ENCODE peak calls at places on chromosomes 2 and 18, in five cellular contexts. K is NCI-H2107, H is cardiac muscle cell, I is NCI-H2029, Q is NCI-H2081. B is an unnamed sample.

GRCh38 chr18:51370996-51371395 is 173.5 kb upstream of the MEX3C start:
- DNase-seq in I (no peak), H (no peak), Q (no peak), K (no peak), B (no peak)

GRCh38 chr2:55518846-55519167 is 711 bp upstream of the CFAP36 start:
- DNase-seq in I (no peak), H (peak), K (no peak), Q (peak), B (no peak)

GRCh38 chr2:118689874-118690273 is 157.6 kb downstream of the EN1 start:
- DNase-seq in H (no peak), Q (no peak), K (no peak), I (no peak), B (no peak)

GRCh38 chr2:84891355-84892010 is 10.6 kb upstream of the TRABD2A start:
- DNase-seq in K (no peak), Q (no peak), I (no peak), H (no peak), B (no peak)

GRCh38 chr2:22517141-22517540 is 867.8 kb upstream of the KLHL29 start:
- DNase-seq in K (no peak), Q (no peak), I (no peak), H (no peak), B (no peak)

GRCh38 chr18:76558881-76559667 is 64.0 kb upstream of the ZNF516 start:
- DNase-seq in I (no peak), K (no peak), Q (no peak), H (no peak), B (no peak)

GRCh38 chr2:117856415-117857210 is 42.1 kb downstream of the DDX18 start:
- DNase-seq in I (no peak), K (no peak), H (peak), Q (no peak), B (no peak)

GRCh38 chr2:64987001-64987962 is 1.9 kb upstream of the SLC1A4 start:
- DNase-seq in Q (no peak), K (no peak), H (peak), I (no peak), B (no peak)

GRCh38 chr2:221572821-221573429 is 821 bp upstream of the EPHA4 start:
- DNase-seq in I (no peak), Q (peak), K (no peak), H (peak), B (no peak)

B was measured in stimulated activated naive CD8-positive, alpha-beta T cell treated with anti-CD3 and anti-CD28 coated beads, Interleukin-15, amount 100 ng/mL, for 72 hours.